ENCODE peak calls at places on chromosomes 16 and 17, in ten cellular contexts. L is EL; Z is NCI-H1417; G is glutamatergic neuron; M is fibroblast of mammary gland; N is T47D; O is CD4-positive, alpha-beta memory T cell; B is stimulated activated CD8-positive, alpha-beta memory T cell treated with anti-CD3 and anti-CD28 coated beads, Interleukin-7, amount 100 ng/mL, for 1 hour; D is left cardiac atrium; V is Right ventricle myocardium superior. W is an unnamed sample.

GRCh38 chr17:74190807-74191206 is 12.7 kb upstream of the RPL38 start:
- DNase-seq in L (no peak), Z (no peak), G (no peak), M (peak), N (peak), O (no peak), B (no peak), D (no peak), V (no peak), W (peak)

GRCh38 chr16:81813648-81814047 is 34.6 kb downstream of the PLCG2 start:
- DNase-seq in L (no peak), Z (no peak), G (no peak), M (no peak), N (no peak), O (no peak), B (no peak), D (no peak), V (no peak), W (no peak)

GRCh38 chr16:68000024-68000423 is 740 bp upstream of the DPEP2 start:
- DNase-seq in L (no peak), Z (no peak), G (no peak), M (no peak), N (no peak), O (no peak), B (no peak), D (no peak), V (no peak), W (no peak)

GRCh38 chr17:59346341-59346740 is 14.9 kb downstream of the YPEL2 start:
- DNase-seq in L (no peak), Z (no peak), G (no peak), M (no peak), N (no peak), O (no peak), B (no peak), D (no peak), V (no peak), W (no peak)

GRCh38 chr17:31677681-31678080 is 181.4 kb downstream of the COPRS start:
- DNase-seq in L (no peak), Z (no peak), G (no peak), M (no peak), N (no peak), O (no peak), B (no peak), D (no peak), V (no peak), W (no peak)

GRCh38 chr16:59296002-59296401 is 561.9 kb upstream of the GOT2 start:
- DNase-seq in L (peak), Z (no peak), G (no peak), M (no peak), N (no peak), O (no peak), B (no peak), D (no peak), V (no peak), W (no peak)

GRCh38 chr16:87185313-87185712 is 131.9 kb downstream of the C16orf95 start:
- DNase-seq in L (no peak), Z (no peak), G (no peak), M (no peak), N (no peak), O (no peak), B (no peak), D (no peak), V (no peak), W (no peak)

GRCh38 chr16:4501071-4501478 is 24.9 kb downstream of the HMOX2 start:
- DNase-seq in L (peak), Z (no peak), G (no peak), M (peak), N (no peak), O (no peak), B (no peak), D (peak), V (no peak), W (peak)

GRCh38 chr16:88398874-88399178 is 16.1 kb downstream of the ZNF469 start:
- DNase-seq in L (no peak), Z (no peak), G (no peak), M (no peak), N (no peak), O (no peak), B (no peak), D (no peak), V (no peak), W (no peak)

GRCh38 chr16:87723224-87723619 is 42.6 kb downstream of the KLHDC4 start:
- DNase-seq in L (peak), Z (peak), G (peak), M (peak), N (no peak), O (no peak), B (no peak), D (peak), V (peak), W (peak)

GRCh38 chr17:38667099-38667786 is 7.5 kb downstream of the EPOP start:
- DNase-seq in L (peak), Z (peak), G (peak), M (peak), N (peak), O (peak), B (no peak), D (peak), V (peak), W (peak)

GRCh38 chr16:56603589-56603988 is 4.8 kb upstream of the MT2A start:
- DNase-seq in L (peak), Z (peak), G (no peak), M (peak), N (peak), O (peak), B (no peak), D (peak), V (no peak), W (peak)

GRCh38 chr17:29563816-29564215 is 3.0 kb downstream of the ABHD15 start:
- DNase-seq in L (no peak), Z (no peak), G (no peak), M (no peak), N (no peak), O (no peak), B (no peak), D (no peak), V (no peak), W (no peak)

GRCh38 chr16:57930533-57930932 is 40.4 kb downstream of the CNGB1 start:
- DNase-seq in L (no peak), Z (no peak), G (no peak), M (no peak), N (no peak), O (no peak), B (no peak), D (no peak), V (no peak), W (peak)

GRCh38 chr17:4980644-4981216 is 6.7 kb downstream of the CAMTA2 start:
- DNase-seq in L (peak), Z (peak), G (no peak), M (peak), N (no peak), O (peak), B (no peak), D (no peak), V (no peak), W (peak)

GRCh38 chr17:3809135-3809534 is 8.1 kb upstream of the ITGAE start:
- DNase-seq in L (no peak), Z (no peak), G (no peak), M (no peak), N (no peak), O (no peak), B (no peak), D (no peak), V (no peak), W (no peak)

GRCh38 chr17:66340720-66341119 is 38.3 kb downstream of the PRKCA start:
- DNase-seq in L (no peak), Z (no peak), G (no peak), M (no peak), N (no peak), O (no peak), B (no peak), D (no peak), V (no peak), W (no peak)

GRCh38 chr16:57645691-57646387 is 17.4 kb downstream of the ADGRG1 start:
- DNase-seq in L (peak), Z (no peak), G (no peak), M (peak), N (no peak), O (no peak), B (no peak), D (peak), V (peak), W (peak)

GRCh38 chr17:17050346-17051345 is 8.4 kb downstream of the MPRIP start:
- DNase-seq in L (no peak), Z (no peak), G (peak), M (no peak), N (no peak), O (no peak), B (no peak), D (no peak), V (no peak), W (no peak)

GRCh38 chr16:964696-965395 is 5.9 kb downstream of the LMF1 start:
- DNase-seq in L (peak), Z (peak), G (no peak), M (no peak), N (peak), O (peak), B (no peak), D (no peak), V (peak), W (no peak)

GRCh38 chr16:75224683-75225082 is 5.9 kb downstream of the CTRB1 start:
- DNase-seq in L (no peak), Z (no peak), G (no peak), M (no peak), N (no peak), O (no peak), B (no peak), D (no peak), V (no peak), W (no peak)

GRCh38 chr16:87317766-87318121 is 552 bp upstream of the C16orf95 start:
- DNase-seq in L (peak), Z (no peak), G (no peak), M (peak), N (peak), O (no peak), B (no peak), D (peak), V (peak), W (peak)

GRCh38 chr17:82301916-82302497 is 15.4 kb downstream of the CD7 start:
- DNase-seq in L (no peak), Z (no peak), G (no peak), M (no peak), N (no peak), O (peak), B (no peak), D (no peak), V (no peak), W (no peak)

GRCh38 chr17:37447641-37448040 is 41.0 kb downstream of the TADA2A start:
- DNase-seq in L (peak), Z (no peak), G (no peak), M (peak), N (no peak), O (no peak), B (no peak), D (no peak), V (no peak), W (peak)

GRCh38 chr16:67551972-67552371 is 10.4 kb upstream of the CTCF start:
- DNase-seq in L (no peak), Z (no peak), G (no peak), M (no peak), N (no peak), O (no peak), B (no peak), D (no peak), V (no peak), W (no peak)

GRCh38 chr17:42017866-42018200 is 594 bp upstream of the DNAJC7 start:
- DNase-seq in L (no peak), Z (no peak), G (no peak), M (no peak), N (no peak), O (no peak), B (no peak), D (no peak), V (no peak), W (no peak)

GRCh38 chr17:76270127-76270592 is 5.0 kb downstream of the UBALD2 start:
- DNase-seq in L (no peak), Z (no peak), G (no peak), M (no peak), N (no peak), O (no peak), B (no peak), D (no peak), V (no peak), W (no peak)

GRCh38 chr16:66696669-66697630 is at the start of gene CMTM4:
- DNase-seq in L (peak), Z (peak), G (peak), M (peak), N (peak), O (peak), B (peak), D (peak), V (peak), W (peak)

GRCh38 chr17:61635913-61636432 is 45.0 kb upstream of the NACA2 start:
- DNase-seq in L (peak), Z (peak), G (peak), M (peak), N (peak), O (peak), B (peak), D (no peak), V (no peak), W (peak)

GRCh38 chr17:41556931-41557330 is 14.9 kb downstream of the KRT9 start:
- DNase-seq in L (no peak), Z (no peak), G (no peak), M (no peak), N (no peak), O (no peak), B (no peak), D (no peak), V (no peak), W (no peak)

GRCh38 chr16:29843942-29844341 is 19.1 kb downstream of the CDIPT start:
- DNase-seq in L (no peak), Z (no peak), G (no peak), M (no peak), N (no peak), O (no peak), B (no peak), D (no peak), V (no peak), W (no peak)

GRCh38 chr17:75086496-75087181 is 1.1 kb upstream of the SLC16A5 start:
- DNase-seq in L (no peak), Z (no peak), G (no peak), M (no peak), N (no peak), O (no peak), B (no peak), D (no peak), V (no peak), W (no peak)

GRCh38 chr17:7445011-7445927 is at the start of gene CHRNB1:
- DNase-seq in L (peak), Z (no peak), G (peak), M (peak), N (no peak), O (peak), B (peak), D (peak), V (peak), W (peak)

GRCh38 chr17:50681260-50682200 is 26.2 kb downstream of the ANKRD40 start:
- DNase-seq in L (peak), Z (peak), G (peak), M (peak), N (peak), O (no peak), B (no peak), D (peak), V (no peak), W (peak)

GRCh38 chr17:62303476-62303875 is 76.9 kb upstream of the EFCAB3 start:
- DNase-seq in L (no peak), Z (no peak), G (no peak), M (no peak), N (no peak), O (no peak), B (no peak), D (no peak), V (no peak), W (no peak)

GRCh38 chr17:64786337-64786736 is 124.2 kb upstream of the SMURF2 start:
- DNase-seq in L (no peak), Z (no peak), G (no peak), M (no peak), N (no peak), O (no peak), B (no peak), D (no peak), V (no peak), W (no peak)

GRCh38 chr17:35799942-35800341 is 4.5 kb upstream of the MMP28 start:
- DNase-seq in L (peak), Z (no peak), G (no peak), M (no peak), N (peak), O (no peak), B (no peak), D (peak), V (peak), W (peak)

GRCh38 chr16:64445649-64446048 is 676.2 kb downstream of the CDH11 start:
- DNase-seq in L (no peak), Z (no peak), G (no peak), M (no peak), N (no peak), O (no peak), B (no peak), D (no peak), V (no peak), W (no peak)

GRCh38 chr16:2752850-2753522 is 548 bp downstream of the SRRM2 start:
- DNase-seq in L (peak), Z (peak), G (peak), M (peak), N (peak), O (no peak), B (peak), D (peak), V (peak), W (peak)

GRCh38 chr17:80287806-80288579 is 27.3 kb downstream of the RNF213 start:
- DNase-seq in L (no peak), Z (no peak), G (no peak), M (no peak), N (no peak), O (no peak), B (no peak), D (no peak), V (no peak), W (no peak)

W was measured in cardiac fibroblast.